ENCODE peak calls at places on chromosomes 3 and 15, in seven cellular contexts. D is K562; K is cardiac muscle cell; R is AG04450; G is T-helper 17 cell; N is naive thymus-derived CD4-positive, alpha-beta T cell; J is Panc1. Q is an unnamed sample. For H3K9me3, the result is how much of the 10 kb centered on the place peaks cover.

GRCh38 chr3:17639765-17640164 is 102.7 kb downstream of the TBC1D5 start:
- DNase-seq in D (no peak), K (peak), R (peak), G (no peak), N (no peak), J (peak), Q (no peak)

GRCh38 chr3:148173836-148174235 is 523.9 kb upstream of the AGTR1 start:
- DNase-seq in D (no peak), K (peak), R (no peak), G (no peak), N (no peak), J (no peak), Q (no peak)

GRCh38 chr3:120956143-120956542 is 48.1 kb downstream of the STXBP5L start:
- DNase-seq in D (no peak), K (no peak), R (no peak), G (no peak), N (no peak), J (no peak), Q (no peak)

GRCh38 chr3:133970916-133971315 is 58.8 kb downstream of the SLCO2A1 start:
- DNase-seq in D (no peak), K (no peak), R (no peak), G (no peak), N (no peak), J (no peak), Q (no peak)

GRCh38 chr3:13242364-13242737 is 169.1 kb upstream of the IQSEC1 start:
- DNase-seq in D (no peak), K (no peak), R (no peak), G (no peak), N (no peak), J (no peak), Q (no peak)

GRCh38 chr3:15207836-15208504 is 1.9 kb downstream of the CAPN7 start:
- DNase-seq in D (no peak), K (no peak), R (no peak), G (no peak), N (no peak), J (no peak), Q (no peak)

GRCh38 chr15:41970456-41970855 is 1.9 kb downstream of the EHD4 start:
- DNase-seq in D (no peak), K (no peak), R (no peak), G (no peak), N (no peak), J (no peak), Q (peak)

GRCh38 chr3:141410861-141411771 is 42.8 kb downstream of the ZBTB38 start:
- DNase-seq in D (no peak), K (peak), R (no peak), G (no peak), N (peak), J (no peak), Q (no peak)

GRCh38 chr15:51749307-51749706 is 2.1 kb upstream of the TMOD2 start:
- DNase-seq in D (no peak), K (no peak), R (no peak), G (no peak), N (no peak), J (no peak), Q (no peak)

GRCh38 chr3:127274200-127274599 is 13.6 kb downstream of the PRR20G start:
- DNase-seq in D (no peak), K (no peak), R (no peak), G (no peak), N (no peak), J (no peak), Q (no peak)
- H3K9me3 ChIP-seq in D (under half), K (under half), R (under half), G (under half), N (under half), J (under half), Q (under half)

GRCh38 chr3:157443873-157444770 is 7.5 kb downstream of the PTX3 start:
- DNase-seq in D (no peak), K (peak), R (no peak), G (no peak), N (no peak), J (no peak), Q (no peak)

GRCh38 chr3:157442729-157443128 is 6.1 kb downstream of the PTX3 start:
- DNase-seq in D (no peak), K (peak), R (no peak), G (no peak), N (no peak), J (no peak), Q (no peak)

GRCh38 chr3:157436583-157437300 is at the start of gene PTX3:
- DNase-seq in D (no peak), K (peak), R (peak), G (no peak), N (no peak), J (no peak), Q (no peak)

GRCh38 chr3:157441102-157441622 is 4.5 kb downstream of the PTX3 start:
- DNase-seq in D (no peak), K (peak), R (no peak), G (no peak), N (no peak), J (no peak), Q (no peak)

GRCh38 chr3:157438371-157438735 is 1.7 kb downstream of the PTX3 start:
- DNase-seq in D (no peak), K (peak), R (no peak), G (no peak), N (no peak), J (no peak), Q (no peak)
- H3K9me3 ChIP-seq in D (under half), K (under half), R (under half), G (under half), N (under half), J (under half), Q (under half)

GRCh38 chr15:25226360-25226759 is 212.5 kb downstream of the UBE3A start:
- DNase-seq in D (no peak), K (no peak), R (no peak), G (no peak), N (no peak), J (no peak), Q (no peak)
- H3K9me3 ChIP-seq in D (under half), K (under half), R (half or more), G (under half), N (under half), J (under half), Q (half or more)

GRCh38 chr15:98268163-98268562 is 307.7 kb downstream of the ARRDC4 start:
- DNase-seq in D (no peak), K (no peak), R (no peak), G (no peak), N (no peak), J (no peak), Q (no peak)

GRCh38 chr15:98266295-98266694 is 305.8 kb downstream of the ARRDC4 start:
- DNase-seq in D (no peak), K (no peak), R (no peak), G (no peak), N (no peak), J (no peak), Q (no peak)

GRCh38 chr15:98263787-98264186 is 303.3 kb downstream of the ARRDC4 start:
- DNase-seq in D (no peak), K (no peak), R (no peak), G (no peak), N (no peak), J (no peak), Q (no peak)
- H3K9me3 ChIP-seq in D (under half), K (under half), R (under half), G (under half), N (under half), J (under half), Q (under half)

DNA sequence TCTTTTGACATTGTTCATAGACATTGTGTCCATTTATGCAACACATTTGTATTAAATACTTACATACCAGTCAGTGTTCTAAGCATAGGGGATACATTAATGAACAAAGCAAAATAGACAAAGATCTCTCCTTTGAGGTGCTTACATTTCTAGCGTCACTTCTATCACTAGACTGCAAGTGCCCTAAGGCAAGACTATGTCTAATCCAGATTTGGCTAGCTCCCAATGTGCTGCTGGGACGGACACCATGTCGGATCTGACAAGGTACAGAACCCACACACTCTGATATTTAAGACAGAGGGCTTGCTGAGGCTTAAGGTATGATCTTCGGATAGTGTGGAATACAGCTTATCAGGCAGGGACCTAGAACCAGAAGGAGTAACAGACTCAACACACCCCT is 41.4 kb downstream of the MYLK start:
- DNase-seq in D (no peak), K (no peak), R (no peak), G (no peak), N (no peak), J (no peak), Q (no peak)
- H3K9me3 ChIP-seq in D (under half), K (under half), R (under half), G (under half), N (under half), J (under half), Q (under half)

GRCh38 chr3:128923607-128924385 is 44.4 kb downstream of the ACAD9 start:
- DNase-seq in D (no peak), K (no peak), R (no peak), G (no peak), N (peak), J (no peak), Q (no peak)
- H3K9me3 ChIP-seq in D (under half), K (under half), R (under half), G (under half), N (under half), J (under half), Q (under half)

GRCh38 chr3:34832865-34833508 is 806.3 kb upstream of the ARPP21 start:
- DNase-seq in D (no peak), K (no peak), R (no peak), G (no peak), N (no peak), J (no peak), Q (no peak)
- H3K9me3 ChIP-seq in D (under half), K (under half), R (under half), G (under half), N (under half), J (under half), Q (under half)

DNA sequence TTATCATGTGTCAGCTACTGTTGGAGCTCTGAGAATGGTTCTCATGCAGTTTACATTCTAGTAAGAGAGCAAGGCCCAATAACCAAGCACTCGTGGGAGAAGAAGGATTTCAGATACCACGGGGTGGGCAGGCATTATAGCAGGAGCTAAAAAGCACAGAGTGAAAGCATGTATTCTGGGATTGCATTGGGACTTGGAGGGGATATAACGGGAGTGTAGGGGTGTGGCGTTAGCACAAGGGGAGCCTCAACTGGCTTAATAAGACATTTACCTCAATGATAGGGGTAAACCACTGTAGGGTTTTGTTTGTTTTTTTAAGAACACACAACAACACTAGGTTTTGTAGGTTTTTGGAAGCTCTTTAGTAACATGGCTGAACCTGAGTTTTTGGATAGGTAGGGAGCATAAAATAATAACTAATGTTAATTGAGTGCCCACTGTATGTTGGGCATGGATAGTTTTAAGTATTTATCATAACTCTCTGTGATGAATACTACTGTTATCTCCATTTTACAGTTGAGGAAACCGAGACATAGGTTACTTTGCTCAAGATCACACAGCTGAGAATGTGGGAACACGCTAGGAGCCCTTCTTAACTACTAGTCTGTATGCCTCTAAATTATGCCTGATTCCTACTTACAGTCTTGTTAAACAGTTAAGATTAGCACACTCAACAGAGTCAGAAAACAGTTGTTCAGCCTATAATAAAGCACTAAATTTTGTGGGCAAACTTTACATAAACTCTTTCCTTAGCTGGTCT is 1.8 kb upstream of the SIAH2 start:
- DNase-seq in D (no peak), K (no peak), R (no peak), G (no peak), N (no peak), J (no peak), Q (no peak)
- H3K9me3 ChIP-seq in D (under half), K (under half), R (under half), G (under half), N (under half), J (under half), Q (under half)

Q was measured in stomach.